ENCODE peak calls at places on chromosome 12, in ten cellular contexts. One of them, this sample, is unnamed.

GRCh38 chr12:43291516-43291915 is 260.5 kb downstream of the ADAMTS20 start:
- DNase-seq in IMR-90: peak; percentile 88
- DNase-seq in cardiac muscle cell: no peak
- DNase-seq in CD4-positive, alpha-beta memory T cell: no peak
- DNase-seq in BJ: no peak
- DNase-seq in A549: no peak
- DNase-seq in HepG2: no peak
- DNase-seq in fibroblast of the aortic adventitia: no peak
- DNase-seq in AG04450: peak; percentile 64
- DNase-seq in transverse colon: no peak
- DNase-seq in this sample: no peak

GRCh38 chr12:93127107-93127560 is 198.0 kb upstream of the EEA1 start:
- DNase-seq in fibroblast of the aortic adventitia: no peak
- DNase-seq in BJ: no peak
- DNase-seq in transverse colon: no peak
- DNase-seq in CD4-positive, alpha-beta memory T cell: no peak
- DNase-seq in cardiac muscle cell: no peak
- DNase-seq in AG04450: no peak
- DNase-seq in A549: no peak
- DNase-seq in IMR-90: no peak
- DNase-seq in HepG2: no peak
- DNase-seq in this sample: no peak

GRCh38 chr12:116455540-116456306 is 103.5 kb upstream of the MAP1LC3B2 start:
- DNase-seq in IMR-90: peak; percentile 96
- DNase-seq in BJ: peak; percentile 87
- DNase-seq in cardiac muscle cell: no peak
- DNase-seq in A549: peak; percentile 93
- DNase-seq in fibroblast of the aortic adventitia: peak; percentile 98
- DNase-seq in AG04450: peak; percentile 78
- DNase-seq in CD4-positive, alpha-beta memory T cell: no peak
- DNase-seq in HepG2: no peak
- DNase-seq in transverse colon: peak; percentile 79
- DNase-seq in this sample: peak; percentile 87

GRCh38 chr12:64252708-64253107 is 30.6 kb upstream of the KICS2 start:
- DNase-seq in fibroblast of the aortic adventitia: peak; percentile 92
- DNase-seq in IMR-90: peak; percentile 61
- DNase-seq in A549: no peak
- DNase-seq in cardiac muscle cell: no peak
- DNase-seq in BJ: no peak
- DNase-seq in HepG2: no peak
- DNase-seq in AG04450: peak; percentile 13
- DNase-seq in transverse colon: no peak
- DNase-seq in CD4-positive, alpha-beta memory T cell: no peak
- DNase-seq in this sample: peak; percentile 72

GRCh38 chr12:106740813-106741212 is 33.7 kb upstream of the RIC8B start:
- DNase-seq in AG04450: no peak
- DNase-seq in IMR-90: no peak
- DNase-seq in transverse colon: no peak
- DNase-seq in HepG2: no peak
- DNase-seq in fibroblast of the aortic adventitia: no peak
- DNase-seq in BJ: no peak
- DNase-seq in CD4-positive, alpha-beta memory T cell: no peak
- DNase-seq in A549: no peak
- DNase-seq in cardiac muscle cell: no peak
- DNase-seq in this sample: no peak

GRCh38 chr12:38152816-38153736 is 163.5 kb upstream of the ALG10B start:
- DNase-seq in HepG2: no peak
- DNase-seq in A549: no peak
- DNase-seq in CD4-positive, alpha-beta memory T cell: no peak
- DNase-seq in cardiac muscle cell: no peak
- DNase-seq in IMR-90: no peak
- DNase-seq in fibroblast of the aortic adventitia: no peak
- DNase-seq in BJ: no peak
- DNase-seq in AG04450: no peak
- DNase-seq in transverse colon: no peak
- DNase-seq in this sample: no peak

GRCh38 chr12:131617596-131618302 is 93.1 kb upstream of the SFSWAP start:
- DNase-seq in CD4-positive, alpha-beta memory T cell: no peak
- DNase-seq in cardiac muscle cell: no peak
- DNase-seq in BJ: no peak
- DNase-seq in A549: no peak
- DNase-seq in HepG2: no peak
- DNase-seq in AG04450: no peak
- DNase-seq in fibroblast of the aortic adventitia: no peak
- DNase-seq in IMR-90: no peak
- DNase-seq in transverse colon: no peak
- DNase-seq in this sample: no peak

GRCh38 chr12:108610856-108611605 is 13.1 kb upstream of the TMEM119 start:
- DNase-seq in AG04450: no peak
- DNase-seq in cardiac muscle cell: no peak
- DNase-seq in A549: no peak
- DNase-seq in fibroblast of the aortic adventitia: no peak
- DNase-seq in HepG2: no peak
- DNase-seq in BJ: no peak
- DNase-seq in transverse colon: no peak
- DNase-seq in IMR-90: no peak
- DNase-seq in CD4-positive, alpha-beta memory T cell: no peak
- DNase-seq in this sample: no peak

GRCh38 chr12:79895804-79896203 is 39.1 kb downstream of the PPP1R12A start:
- DNase-seq in transverse colon: no peak
- DNase-seq in CD4-positive, alpha-beta memory T cell: no peak
- DNase-seq in fibroblast of the aortic adventitia: no peak
- DNase-seq in cardiac muscle cell: no peak
- DNase-seq in IMR-90: no peak
- DNase-seq in BJ: no peak
- DNase-seq in HepG2: no peak
- DNase-seq in A549: no peak
- DNase-seq in AG04450: no peak
- DNase-seq in this sample: no peak

GRCh38 chr12:44193281-44193680 is 357.4 kb downstream of the TMEM117 start:
- DNase-seq in BJ: no peak
- DNase-seq in HepG2: no peak
- DNase-seq in cardiac muscle cell: no peak
- DNase-seq in fibroblast of the aortic adventitia: no peak
- DNase-seq in IMR-90: no peak
- DNase-seq in AG04450: no peak
- DNase-seq in CD4-positive, alpha-beta memory T cell: no peak
- DNase-seq in A549: no peak
- DNase-seq in transverse colon: no peak
- DNase-seq in this sample: no peak

GRCh38 chr12:105226219-105226618 is 9.8 kb downstream of the APPL2 start:
- DNase-seq in BJ: peak; percentile 95
- DNase-seq in cardiac muscle cell: no peak
- DNase-seq in transverse colon: peak; percentile 47
- DNase-seq in IMR-90: peak; percentile 97
- DNase-seq in AG04450: peak; percentile 83
- DNase-seq in fibroblast of the aortic adventitia: peak; percentile 96
- DNase-seq in A549: no peak
- DNase-seq in CD4-positive, alpha-beta memory T cell: no peak
- DNase-seq in HepG2: no peak
- DNase-seq in this sample: peak; percentile 83

GRCh38 chr12:70408004-70408790 is 42.1 kb downstream of the KCNMB4 start:
- DNase-seq in transverse colon: no peak
- DNase-seq in HepG2: no peak
- DNase-seq in fibroblast of the aortic adventitia: no peak
- DNase-seq in BJ: no peak
- DNase-seq in AG04450: no peak
- DNase-seq in cardiac muscle cell: no peak
- DNase-seq in A549: no peak
- DNase-seq in IMR-90: no peak
- DNase-seq in CD4-positive, alpha-beta memory T cell: no peak
- DNase-seq in this sample: no peak

GRCh38 chr12:125512541-125513298 is 447.5 kb downstream of the AACS start:
- DNase-seq in fibroblast of the aortic adventitia: no peak
- DNase-seq in A549: no peak
- DNase-seq in HepG2: no peak
- DNase-seq in IMR-90: no peak
- DNase-seq in CD4-positive, alpha-beta memory T cell: no peak
- DNase-seq in cardiac muscle cell: no peak
- DNase-seq in AG04450: no peak
- DNase-seq in transverse colon: no peak
- DNase-seq in BJ: no peak
- DNase-seq in this sample: no peak

GRCh38 chr12:530871-531270 is 71.1 kb downstream of the B4GALNT3 start:
- DNase-seq in A549: no peak
- DNase-seq in IMR-90: no peak
- DNase-seq in AG04450: no peak
- DNase-seq in cardiac muscle cell: no peak
- DNase-seq in HepG2: no peak
- DNase-seq in fibroblast of the aortic adventitia: no peak
- DNase-seq in transverse colon: no peak
- DNase-seq in BJ: no peak
- DNase-seq in CD4-positive, alpha-beta memory T cell: no peak
- DNase-seq in this sample: no peak

GRCh38 chr12:89314060-89314761 is 38.1 kb downstream of the DUSP6 start:
- DNase-seq in AG04450: no peak
- DNase-seq in CD4-positive, alpha-beta memory T cell: no peak
- DNase-seq in IMR-90: no peak
- DNase-seq in A549: no peak
- DNase-seq in cardiac muscle cell: no peak
- DNase-seq in fibroblast of the aortic adventitia: no peak
- DNase-seq in HepG2: no peak
- DNase-seq in BJ: no peak
- DNase-seq in transverse colon: no peak
- DNase-seq in this sample: no peak

DNA sequence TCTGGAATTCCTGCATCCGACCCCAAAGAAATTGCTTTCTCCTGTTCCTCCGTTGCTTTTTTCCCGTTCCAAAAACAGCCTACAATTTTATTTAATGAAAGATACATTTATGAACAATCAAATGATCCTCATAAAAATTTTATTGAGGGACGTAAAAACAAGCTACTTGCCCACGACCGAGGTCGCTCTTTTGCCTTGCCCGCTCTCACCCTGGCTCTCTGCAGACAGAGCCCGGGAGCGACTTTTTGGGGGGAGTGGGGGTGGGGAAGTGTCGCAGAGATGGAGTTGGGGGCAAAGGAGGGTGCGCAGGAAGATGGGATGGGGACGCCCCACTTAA is 1.1 kb upstream of the HOXC9 start:
- DNase-seq in IMR-90: no peak
- DNase-seq in BJ: no peak
- DNase-seq in CD4-positive, alpha-beta memory T cell: no peak
- DNase-seq in HepG2: no peak
- DNase-seq in A549: no peak
- DNase-seq in AG04450: no peak
- DNase-seq in fibroblast of the aortic adventitia: no peak
- DNase-seq in transverse colon: no peak
- DNase-seq in cardiac muscle cell: no peak
- DNase-seq in this sample: no peak
- H3K4me3 ChIP-seq in IMR-90: no peak overlapping the region
- H3K4me3 ChIP-seq in BJ: peak overlapping the region; percentile 73
- H3K4me3 ChIP-seq in CD4-positive, alpha-beta memory T cell: no peak overlapping the region
- H3K4me3 ChIP-seq in HepG2: no peak overlapping the region
- H3K4me3 ChIP-seq in A549: peak overlapping the region; percentile 83
- H3K4me3 ChIP-seq in AG04450: no peak overlapping the region
- H3K4me3 ChIP-seq in fibroblast of the aortic adventitia: no peak overlapping the region
- H3K4me3 ChIP-seq in transverse colon: no peak overlapping the region
- H3K4me3 ChIP-seq in cardiac muscle cell: no peak overlapping the region
- H3K4me3 ChIP-seq in this sample: peak overlapping the region; percentile 71

DNA sequence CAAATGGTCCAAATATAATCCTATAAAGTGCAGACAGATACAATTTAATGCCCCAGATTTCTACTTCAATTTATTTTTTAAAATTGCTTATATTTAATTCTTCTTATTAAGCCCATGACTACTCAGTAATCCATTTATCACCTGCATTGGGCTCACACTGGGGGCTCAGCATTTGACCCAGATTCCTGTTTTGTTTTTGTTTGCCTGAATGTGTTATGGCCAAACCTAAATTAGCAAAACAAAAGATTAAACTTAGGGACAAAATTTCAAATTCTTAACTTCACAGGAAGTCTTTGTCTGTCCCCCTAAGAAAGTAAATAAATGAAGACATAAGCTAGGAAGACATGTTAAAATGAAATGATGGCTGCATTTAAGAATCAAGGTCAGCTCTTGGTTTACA is 322.3 kb downstream of the RMST start:
- DNase-seq in cardiac muscle cell: no peak
- DNase-seq in BJ: no peak
- DNase-seq in transverse colon: no peak
- DNase-seq in HepG2: no peak
- DNase-seq in IMR-90: no peak
- DNase-seq in fibroblast of the aortic adventitia: no peak
- DNase-seq in A549: no peak
- DNase-seq in CD4-positive, alpha-beta memory T cell: no peak
- DNase-seq in AG04450: no peak
- DNase-seq in this sample: no peak
- H3K4me3 ChIP-seq in cardiac muscle cell: no peak overlapping the region
- H3K4me3 ChIP-seq in BJ: no peak overlapping the region
- H3K4me3 ChIP-seq in transverse colon: no peak overlapping the region
- H3K4me3 ChIP-seq in HepG2: no peak overlapping the region
- H3K4me3 ChIP-seq in IMR-90: no peak overlapping the region
- H3K4me3 ChIP-seq in fibroblast of the aortic adventitia: no peak overlapping the region
- H3K4me3 ChIP-seq in A549: no peak overlapping the region
- H3K4me3 ChIP-seq in CD4-positive, alpha-beta memory T cell: no peak overlapping the region
- H3K4me3 ChIP-seq in AG04450: no peak overlapping the region
- H3K4me3 ChIP-seq in this sample: no peak overlapping the region

DNA sequence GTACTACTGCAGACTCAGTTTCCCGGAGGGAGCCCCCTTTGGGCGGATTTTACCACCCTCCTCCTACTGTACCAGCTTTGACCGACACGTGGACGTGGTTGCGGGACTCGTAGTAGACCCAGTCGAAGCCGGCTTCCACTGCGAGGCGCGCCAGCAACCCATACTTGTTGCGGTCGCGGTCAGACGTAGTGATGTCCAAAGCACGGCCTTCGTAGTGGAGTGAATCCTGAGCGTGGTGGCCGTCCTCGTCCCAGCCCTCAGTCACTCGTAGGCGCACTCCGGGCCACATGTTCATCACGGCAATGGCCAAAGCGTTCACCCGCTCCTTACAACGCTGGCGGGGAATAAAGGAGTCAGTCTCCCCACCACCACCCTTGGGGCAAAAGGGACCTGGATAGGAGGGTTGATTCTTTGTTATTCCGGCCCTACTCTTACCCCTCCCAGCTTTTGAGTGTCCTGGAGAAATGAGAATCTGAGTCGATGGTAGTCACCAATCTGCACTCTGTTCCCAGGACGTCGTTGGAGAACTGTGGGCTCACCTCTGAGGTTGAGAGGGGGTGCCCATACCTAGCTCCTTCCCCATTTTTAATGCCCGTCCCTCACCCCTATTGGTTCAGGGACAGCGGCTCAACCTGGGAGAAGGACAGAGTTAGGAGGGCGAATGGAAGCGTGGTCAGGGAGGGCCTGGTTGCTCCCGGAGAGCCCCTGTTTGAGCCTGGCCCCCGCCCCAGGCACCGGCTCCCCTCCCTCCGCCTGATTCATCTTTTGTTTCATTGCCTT is 3.4 kb downstream of the DHH start:
- DNase-seq in CD4-positive, alpha-beta memory T cell: no peak
- DNase-seq in fibroblast of the aortic adventitia: no peak
- DNase-seq in transverse colon: no peak
- DNase-seq in A549: no peak
- DNase-seq in IMR-90: no peak
- DNase-seq in BJ: no peak
- DNase-seq in AG04450: no peak
- DNase-seq in HepG2: no peak
- DNase-seq in cardiac muscle cell: no peak
- DNase-seq in this sample: no peak
- H3K4me3 ChIP-seq in CD4-positive, alpha-beta memory T cell: no peak overlapping the region
- H3K4me3 ChIP-seq in fibroblast of the aortic adventitia: no peak overlapping the region
- H3K4me3 ChIP-seq in transverse colon: no peak overlapping the region
- H3K4me3 ChIP-seq in A549: no peak overlapping the region
- H3K4me3 ChIP-seq in IMR-90: no peak overlapping the region
- H3K4me3 ChIP-seq in BJ: no peak overlapping the region
- H3K4me3 ChIP-seq in AG04450: no peak overlapping the region
- H3K4me3 ChIP-seq in HepG2: peak overlapping the region; percentile 70
- H3K4me3 ChIP-seq in cardiac muscle cell: peak overlapping the region; percentile 23
- H3K4me3 ChIP-seq in this sample: peak overlapping the region; percentile 36

GRCh38 chr12:102281231-102281630 is 83.6 kb upstream of the PMCH start:
- DNase-seq in fibroblast of the aortic adventitia: no peak
- DNase-seq in cardiac muscle cell: no peak
- DNase-seq in A549: no peak
- DNase-seq in IMR-90: no peak
- DNase-seq in HepG2: no peak
- DNase-seq in AG04450: no peak
- DNase-seq in transverse colon: no peak
- DNase-seq in CD4-positive, alpha-beta memory T cell: no peak
- DNase-seq in BJ: no peak
- DNase-seq in this sample: no peak
- H3K4me3 ChIP-seq in fibroblast of the aortic adventitia: no peak overlapping the region
- H3K4me3 ChIP-seq in cardiac muscle cell: no peak overlapping the region
- H3K4me3 ChIP-seq in A549: no peak overlapping the region
- H3K4me3 ChIP-seq in IMR-90: no peak overlapping the region
- H3K4me3 ChIP-seq in HepG2: no peak overlapping the region
- H3K4me3 ChIP-seq in AG04450: no peak overlapping the region
- H3K4me3 ChIP-seq in transverse colon: no peak overlapping the region
- H3K4me3 ChIP-seq in CD4-positive, alpha-beta memory T cell: no peak overlapping the region
- H3K4me3 ChIP-seq in BJ: no peak overlapping the region
- H3K4me3 ChIP-seq in this sample: no peak overlapping the region

This sample was measured in skeletal muscle cell.